ENCODE peak calls at places on chromosomes 1 and 21, in eight cellular contexts. A, Y, P, V, T, B, I and W are unnamed samples.

GRCh38 chr1:10632691-10633090 is 157.9 kb downstream of the PEX14 start:
- DNase-seq in B (no peak), I (no peak), Y (no peak), P (no peak), A (no peak), T (no peak), V (no peak), W (no peak)

GRCh38 chr1:244074559-244075171 is 23.6 kb downstream of the ZBTB18 start:
- DNase-seq in B (no peak), T (peak; percentile 47), V (no peak), P (no peak), A (no peak), Y (no peak), I (no peak), W (no peak)

GRCh38 chr1:87358219-87358618 is 29.5 kb downstream of the LMO4 start:
- DNase-seq in A (no peak), P (no peak), Y (no peak), B (no peak), I (no peak), T (no peak), V (no peak), W (no peak)

GRCh38 chr1:5961601-5962000 is 30.6 kb downstream of the NPHP4 start:
- DNase-seq in P (peak; percentile 11), I (no peak), Y (no peak), T (no peak), B (no peak), V (no peak), A (no peak), W (no peak)

GRCh38 chr1:24300971-24301370 is 18.2 kb upstream of the GRHL3 start:
- DNase-seq in I (no peak), B (no peak), Y (no peak), T (no peak), P (no peak), A (no peak), V (no peak), W (no peak)

GRCh38 chr21:43604505-43605204 is 54.6 kb downstream of the HSF2BP start:
- DNase-seq in B (no peak), A (no peak), V (no peak), Y (no peak), T (no peak), P (no peak), I (no peak), W (no peak)

GRCh38 chr1:109794319-109795132 is 30.8 kb upstream of the EPS8L3 start:
- DNase-seq in B (no peak), I (no peak), V (no peak), A (no peak), Y (no peak), T (no peak), P (peak; percentile 23), W (no peak)

GRCh38 chr1:203167026-203167912 is 8.4 kb downstream of the MYBPH start:
- DNase-seq in P (no peak), V (no peak), T (no peak), Y (no peak), I (no peak), B (no peak), A (no peak), W (no peak)

GRCh38 chr1:110384581-110385321 is 6.1 kb downstream of the SLC16A4 start:
- DNase-seq in V (no peak), B (peak; percentile 94), A (no peak), P (no peak), T (no peak), I (no peak), Y (no peak), W (no peak)

GRCh38 chr1:172906778-172907592 is 143.8 kb downstream of the TNFSF18 start:
- DNase-seq in B (peak; percentile 59), V (no peak), I (no peak), A (no peak), T (no peak), P (no peak), Y (no peak), W (no peak)

GRCh38 chr1:33456302-33456886 is 16.1 kb upstream of the ZSCAN20 start:
- DNase-seq in T (no peak), A (no peak), V (no peak), P (no peak), I (no peak), B (no peak), Y (no peak), W (no peak)

GRCh38 chr21:29187939-29188338 is 57.5 kb downstream of the MAP3K7CL start:
- DNase-seq in T (no peak), A (peak; percentile 67), B (no peak), P (no peak), I (no peak), Y (peak; percentile 74), V (no peak), W (no peak)

GRCh38 chr1:242004751-242005495 is 6.0 kb upstream of the MAP1LC3C start:
- DNase-seq in V (no peak), Y (no peak), A (no peak), B (no peak), I (no peak), P (no peak), T (no peak), W (no peak)

GRCh38 chr1:156006666-156007376 is 13.9 kb downstream of the SSR2 start:
- DNase-seq in P (no peak), V (no peak), A (no peak), I (no peak), T (no peak), Y (no peak), B (no peak), W (no peak)

GRCh38 chr1:26758358-26758757 is 29.4 kb upstream of the PIGV start:
- DNase-seq in I (no peak), P (no peak), V (no peak), Y (no peak), T (no peak), A (no peak), B (no peak), W (no peak)

GRCh38 chr1:10193340-10193739 is 17.0 kb upstream of the KIF1B start:
- DNase-seq in B (no peak), I (no peak), P (no peak), A (no peak), T (no peak), V (no peak), Y (no peak), W (no peak)

GRCh38 chr1:107661142-107661541 is 303.8 kb downstream of the VAV3 start:
- DNase-seq in A (no peak), Y (no peak), I (no peak), T (no peak), P (no peak), B (no peak), V (no peak), W (no peak)

GRCh38 chr1:5423109-5423508 is 569.1 kb downstream of the NPHP4 start:
- DNase-seq in T (no peak), P (no peak), I (no peak), A (peak; percentile 10), Y (no peak), V (no peak), B (peak; percentile 11), W (no peak)

GRCh38 chr1:59055908-59056719 is 240.8 kb upstream of the FGGY start:
- DNase-seq in Y (no peak), A (peak; percentile 90), I (no peak), V (no peak), P (no peak), B (no peak), T (no peak), W (no peak)

GRCh38 chr1:40024671-40025070 is 15.9 kb upstream of the CAP1 start:
- DNase-seq in A (no peak), B (no peak), I (no peak), P (no peak), T (no peak), V (no peak), Y (no peak), W (no peak)

GRCh38 chr1:197850042-197850441 is 52.4 kb upstream of the C1orf53 start:
- DNase-seq in A (no peak), Y (no peak), I (no peak), V (no peak), P (no peak), B (no peak), T (no peak), W (no peak)

GRCh38 chr1:247113094-247113497 is 8.9 kb upstream of the ZNF669 start:
- DNase-seq in Y (no peak), I (no peak), P (no peak), T (no peak), A (peak; percentile 72), B (no peak), V (no peak), W (no peak)

GRCh38 chr1:176374967-176375569 is 87.9 kb upstream of the PAPPA2 start:
- DNase-seq in V (peak; percentile 84), T (no peak), Y (peak; percentile 23), I (peak; percentile 40), P (peak; percentile 70), A (peak; percentile 78), B (peak; percentile 71), W (peak; percentile 88)

GRCh38 chr1:5892370-5892769 is 99.9 kb downstream of the NPHP4 start:
- DNase-seq in I (no peak), A (no peak), V (no peak), T (no peak), B (no peak), Y (no peak), P (no peak), W (no peak)

GRCh38 chr1:19109545-19109944 is 100.5 kb downstream of the UBR4 start:
- DNase-seq in P (no peak), I (no peak), B (no peak), T (no peak), Y (no peak), V (no peak), A (no peak), W (no peak)

GRCh38 chr1:19115082-19115808 is 94.8 kb downstream of the UBR4 start:
- DNase-seq in T (no peak), P (no peak), I (no peak), A (no peak), B (no peak), Y (no peak), V (no peak), W (no peak)

GRCh38 chr1:19110266-19110927 is 99.7 kb downstream of the UBR4 start:
- DNase-seq in T (no peak), B (no peak), V (no peak), Y (no peak), I (no peak), P (no peak), A (no peak), W (no peak)

GRCh38 chr1:19113362-19114092 is 96.5 kb downstream of the UBR4 start:
- DNase-seq in Y (no peak), I (peak; percentile 59), P (no peak), T (no peak), V (peak; percentile 21), A (peak; percentile 52), B (peak; percentile 42), W (peak; percentile 45)
- TF ChIP-seq CTCF in Y (peak; percentile 59), I (peak; percentile 51), P (peak; percentile 57), T (peak; percentile 36), V (peak; percentile 58), A (peak; percentile 48), B (peak; percentile 75), W (peak; percentile 56)

GRCh38 chr1:19390901-19391595 is 78.9 kb downstream of the SLC66A1 start:
- DNase-seq in I (peak; percentile 18), V (peak; percentile 35), P (no peak), A (peak; percentile 61), T (peak; percentile 51), B (peak; percentile 74), Y (peak; percentile 64), W (peak; percentile 36)
- TF ChIP-seq CTCF in I (peak; percentile 59), V (peak; percentile 82), P (peak; percentile 82), A (peak; percentile 66), T (peak; percentile 88), B (peak; percentile 99), Y (peak; percentile 92), W (peak; percentile 73)

GRCh38 chr1:185846672-185847440 is 112.7 kb downstream of the HMCN1 start:
- DNase-seq in B (no peak), A (no peak), T (no peak), Y (no peak), V (no peak), I (no peak), P (no peak), W (no peak)
- TF ChIP-seq CTCF in B (no peak), A (no peak), T (no peak), Y (no peak), V (no peak), I (no peak), P (no peak), W (no peak)

GRCh38 chr1:222828939-222829338 is 14.1 kb downstream of the DISP1 start:
- DNase-seq in I (no peak), P (no peak), T (no peak), B (peak; percentile 7), Y (no peak), V (no peak), A (no peak), W (no peak)
- TF ChIP-seq CTCF in I (peak; percentile 35), P (peak; percentile 26), T (no peak), B (peak; percentile 65), Y (peak; percentile 24), V (peak; percentile 38), A (no peak), W (no peak)